ENCODE peak calls at places on chromosomes 3 and 15, in five cellular contexts. One of them, this sample, is unnamed.
A peak's percentile ranks its signal among the peaks of the same experiment; 100 is the strongest.

GRCh38 chr3:140568842-140569520 is 108.9 kb upstream of the TRIM42 start:
- DNase-seq in neural crest cell: no peak
- DNase-seq in fibroblast of lung: no peak
- DNase-seq in lung: no peak
- DNase-seq in esophagus squamous epithelium: no peak
- DNase-seq in this sample: no peak

GRCh38 chr3:178434206-178434805 is 101.9 kb upstream of the KCNMB2 start:
- DNase-seq in fibroblast of lung: peak; percentile 33
- DNase-seq in lung: no peak
- DNase-seq in neural crest cell: no peak
- DNase-seq in esophagus squamous epithelium: no peak
- DNase-seq in this sample: no peak

GRCh38 chr3:46280105-46280797 is 38.0 kb downstream of the CCR3 start:
- DNase-seq in neural crest cell: no peak
- DNase-seq in fibroblast of lung: peak; percentile 44
- DNase-seq in esophagus squamous epithelium: no peak
- DNase-seq in lung: peak; percentile 45
- DNase-seq in this sample: peak; percentile 54

GRCh38 chr3:42067324-42067723 is 23.8 kb upstream of the TRAK1 start:
- DNase-seq in esophagus squamous epithelium: no peak
- DNase-seq in lung: no peak
- DNase-seq in neural crest cell: no peak
- DNase-seq in fibroblast of lung: peak; percentile 74
- DNase-seq in this sample: peak; percentile 81

GRCh38 chr3:125072310-125072709 is 16.5 kb upstream of the HEG1 start:
- DNase-seq in esophagus squamous epithelium: no peak
- DNase-seq in lung: no peak
- DNase-seq in neural crest cell: no peak
- DNase-seq in fibroblast of lung: no peak
- DNase-seq in this sample: peak; percentile 62

GRCh38 chr3:107224001-107224596 is 153.1 kb upstream of the CCDC54 start:
- DNase-seq in lung: no peak
- DNase-seq in fibroblast of lung: no peak
- DNase-seq in neural crest cell: no peak
- DNase-seq in esophagus squamous epithelium: no peak
- DNase-seq in this sample: no peak

GRCh38 chr15:30984542-30984941 is 6.9 kb downstream of the MTMR10 start:
- DNase-seq in esophagus squamous epithelium: no peak
- DNase-seq in lung: no peak
- DNase-seq in fibroblast of lung: no peak
- DNase-seq in neural crest cell: no peak
- DNase-seq in this sample: no peak

GRCh38 chr3:39917060-39917773 is 107.8 kb downstream of the MYRIP start:
- DNase-seq in fibroblast of lung: no peak
- DNase-seq in esophagus squamous epithelium: no peak
- DNase-seq in lung: no peak
- DNase-seq in neural crest cell: no peak
- DNase-seq in this sample: peak; percentile 46

DNA sequence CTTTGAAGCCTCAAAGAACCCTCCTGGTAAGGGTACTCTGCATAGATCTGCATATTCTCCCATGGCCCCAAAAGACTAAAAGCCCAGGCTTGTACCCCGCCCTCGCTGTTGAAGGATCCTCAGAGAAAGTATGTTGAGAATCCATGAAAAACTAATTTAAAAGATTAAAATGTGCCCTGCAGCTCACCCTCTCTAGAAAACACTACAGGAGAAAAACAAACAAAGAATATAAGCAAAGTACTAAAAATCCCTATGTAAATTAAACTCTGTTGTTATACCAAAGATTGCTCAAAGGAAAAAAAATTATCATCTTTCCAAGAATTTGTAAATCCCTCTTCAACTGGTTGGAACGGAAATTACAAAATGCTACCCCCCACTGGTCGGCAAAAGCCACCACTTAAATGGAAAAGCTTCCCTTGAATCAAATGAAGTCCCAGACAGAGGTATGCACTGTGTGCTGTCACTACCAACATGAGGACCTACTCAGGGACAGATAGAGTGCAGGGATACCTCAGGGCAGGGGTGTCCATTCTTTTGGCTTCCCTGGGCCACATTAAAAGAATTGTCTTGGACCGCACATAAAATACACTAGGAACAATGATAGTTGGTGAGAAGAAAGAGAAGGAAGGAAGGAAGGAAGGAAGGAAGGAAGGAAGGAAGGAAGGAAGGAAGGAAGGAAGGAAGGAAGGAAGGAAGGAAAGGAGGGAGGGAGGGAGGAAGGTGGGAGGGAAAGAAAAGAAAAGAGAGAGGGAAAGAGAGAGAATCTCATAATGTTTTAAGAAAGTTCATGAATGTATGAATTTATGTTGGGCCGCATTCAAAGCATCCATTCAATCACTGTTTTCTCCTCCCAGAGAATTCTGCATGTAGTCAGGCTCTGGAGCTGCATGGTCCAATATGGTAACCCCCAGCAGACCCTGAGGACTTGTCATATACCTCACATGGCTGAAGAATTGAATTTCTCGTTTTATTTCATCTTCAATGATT is 88.1 kb downstream of the MAGI1 start:
- DNase-seq in esophagus squamous epithelium: no peak
- DNase-seq in fibroblast of lung: peak; percentile 15
- DNase-seq in neural crest cell: no peak
- DNase-seq in lung: no peak
- DNase-seq in this sample: no peak
- TF ChIP-seq CTCF in esophagus squamous epithelium: no peak
- TF ChIP-seq CTCF in fibroblast of lung: no peak
- TF ChIP-seq CTCF in neural crest cell: no peak
- TF ChIP-seq CTCF in lung: no peak
- TF ChIP-seq CTCF in this sample: peak; percentile 8

GRCh38 chr3:193826126-193826795 is 233.3 kb downstream of the OPA1 start:
- DNase-seq in fibroblast of lung: peak; percentile 62
- DNase-seq in esophagus squamous epithelium: no peak
- DNase-seq in neural crest cell: no peak
- DNase-seq in lung: no peak
- DNase-seq in this sample: peak; percentile 53
- TF ChIP-seq CTCF in fibroblast of lung: no peak
- TF ChIP-seq CTCF in esophagus squamous epithelium: no peak
- TF ChIP-seq CTCF in neural crest cell: no peak
- TF ChIP-seq CTCF in lung: no peak
- TF ChIP-seq CTCF in this sample: peak; percentile 38

DNA sequence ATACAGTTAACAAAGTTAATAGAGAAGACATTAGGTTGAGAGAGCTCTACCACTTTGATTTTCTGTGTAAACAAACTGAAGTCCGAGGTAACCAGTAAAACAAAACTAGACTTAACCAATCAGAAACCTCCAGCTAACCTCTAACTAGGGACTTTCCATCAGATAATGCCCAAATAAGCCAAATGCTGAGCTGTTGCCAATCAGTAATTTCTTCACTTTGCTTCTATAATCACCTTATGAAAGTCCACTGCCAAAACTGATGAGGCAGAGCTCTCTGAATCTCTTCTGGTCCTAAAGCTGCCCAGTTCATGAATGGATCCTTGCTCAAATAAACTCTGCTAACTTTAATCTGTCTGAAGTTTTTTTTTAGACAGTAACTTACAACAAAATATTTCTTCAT is 448.0 kb upstream of the NECTIN3 start:
- DNase-seq in neural crest cell: no peak
- DNase-seq in lung: no peak
- DNase-seq in fibroblast of lung: peak; percentile 2
- DNase-seq in esophagus squamous epithelium: no peak
- DNase-seq in this sample: no peak
- TF ChIP-seq CTCF in neural crest cell: no peak
- TF ChIP-seq CTCF in lung: no peak
- TF ChIP-seq CTCF in fibroblast of lung: no peak
- TF ChIP-seq CTCF in esophagus squamous epithelium: no peak
- TF ChIP-seq CTCF in this sample: no peak

GRCh38 chr3:183823963-183824362 is 1.4 kb downstream of the MAP6D1 start:
- DNase-seq in lung: no peak
- DNase-seq in fibroblast of lung: no peak
- DNase-seq in neural crest cell: no peak
- DNase-seq in esophagus squamous epithelium: no peak
- DNase-seq in this sample: no peak

GRCh38 chr3:183826448-183826847 is 1.1 kb upstream of the MAP6D1 start:
- DNase-seq in neural crest cell: no peak
- DNase-seq in fibroblast of lung: no peak
- DNase-seq in lung: no peak
- DNase-seq in esophagus squamous epithelium: no peak
- DNase-seq in this sample: no peak

GRCh38 chr3:183826854-183827253 is 1.5 kb upstream of the MAP6D1 start:
- DNase-seq in fibroblast of lung: no peak
- DNase-seq in esophagus squamous epithelium: no peak
- DNase-seq in lung: no peak
- DNase-seq in neural crest cell: no peak
- DNase-seq in this sample: no peak

GRCh38 chr3:183824761-183825379 is 507 bp downstream of the MAP6D1 start:
- DNase-seq in esophagus squamous epithelium: no peak
- DNase-seq in fibroblast of lung: no peak
- DNase-seq in neural crest cell: no peak
- DNase-seq in lung: no peak
- DNase-seq in this sample: no peak

DNA sequence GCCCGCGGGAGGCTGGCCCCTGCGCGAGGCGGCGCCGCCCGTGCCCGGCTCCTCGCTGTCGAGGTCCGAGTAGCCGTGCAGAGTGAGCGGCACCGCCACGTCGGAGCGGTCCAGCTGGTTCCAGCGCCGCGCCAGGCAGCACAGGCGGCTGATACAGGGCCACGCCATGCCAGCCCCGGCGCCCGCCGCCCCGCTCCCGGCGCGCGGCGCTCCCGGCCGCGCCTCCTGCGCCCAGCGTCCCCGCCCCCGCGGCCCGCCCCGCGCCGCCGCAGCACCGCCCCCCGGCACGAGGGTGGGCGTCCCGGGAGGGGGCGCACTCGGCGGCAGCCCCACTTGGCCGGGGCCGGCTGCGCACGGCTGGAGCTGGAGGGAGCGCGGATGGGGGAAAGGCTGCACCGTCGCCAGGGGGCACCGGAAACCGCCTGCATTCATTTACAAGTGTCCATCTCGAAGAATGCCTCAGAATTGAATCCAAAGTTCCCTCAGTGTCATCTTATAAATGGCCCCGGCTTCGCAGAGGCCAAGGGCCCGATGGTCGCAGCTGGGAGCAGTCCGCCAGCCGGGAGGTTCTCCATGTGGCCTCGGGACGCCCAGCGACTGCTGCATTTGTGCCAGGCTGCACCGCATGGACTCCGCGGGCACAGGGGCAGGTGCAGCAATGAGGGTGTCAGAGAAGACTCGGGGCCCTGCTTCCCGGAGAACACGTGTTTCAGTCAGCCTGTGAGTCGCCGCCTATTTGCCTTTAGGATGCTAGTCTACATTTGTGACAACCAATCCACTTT is at the start of gene MAP6D1:
- DNase-seq in lung: no peak
- DNase-seq in fibroblast of lung: peak; percentile 49
- DNase-seq in esophagus squamous epithelium: no peak
- DNase-seq in neural crest cell: peak; percentile 68
- DNase-seq in this sample: peak; percentile 32
- TF ChIP-seq CTCF in lung: no peak
- TF ChIP-seq CTCF in fibroblast of lung: peak; percentile 34
- TF ChIP-seq CTCF in esophagus squamous epithelium: no peak
- TF ChIP-seq CTCF in neural crest cell: peak; percentile 59
- TF ChIP-seq CTCF in this sample: peak; percentile 64

GRCh38 chr15:53072077-53072476 is 281.9 kb upstream of the ONECUT1 start:
- DNase-seq in lung: no peak
- DNase-seq in fibroblast of lung: peak; percentile 21
- DNase-seq in neural crest cell: peak; percentile 78
- DNase-seq in esophagus squamous epithelium: no peak
- DNase-seq in this sample: peak; percentile 14
- TF ChIP-seq CTCF in lung: no peak
- TF ChIP-seq CTCF in fibroblast of lung: no peak
- TF ChIP-seq CTCF in neural crest cell: no peak
- TF ChIP-seq CTCF in esophagus squamous epithelium: no peak
- TF ChIP-seq CTCF in this sample: no peak

GRCh38 chr15:87201986-87202385 is 1054.6 kb downstream of the NTRK3 start:
- DNase-seq in lung: no peak
- DNase-seq in fibroblast of lung: no peak
- DNase-seq in neural crest cell: no peak
- DNase-seq in esophagus squamous epithelium: no peak
- DNase-seq in this sample: no peak
- TF ChIP-seq CTCF in lung: no peak
- TF ChIP-seq CTCF in fibroblast of lung: no peak
- TF ChIP-seq CTCF in neural crest cell: no peak
- TF ChIP-seq CTCF in esophagus squamous epithelium: no peak
- TF ChIP-seq CTCF in this sample: no peak

DNA sequence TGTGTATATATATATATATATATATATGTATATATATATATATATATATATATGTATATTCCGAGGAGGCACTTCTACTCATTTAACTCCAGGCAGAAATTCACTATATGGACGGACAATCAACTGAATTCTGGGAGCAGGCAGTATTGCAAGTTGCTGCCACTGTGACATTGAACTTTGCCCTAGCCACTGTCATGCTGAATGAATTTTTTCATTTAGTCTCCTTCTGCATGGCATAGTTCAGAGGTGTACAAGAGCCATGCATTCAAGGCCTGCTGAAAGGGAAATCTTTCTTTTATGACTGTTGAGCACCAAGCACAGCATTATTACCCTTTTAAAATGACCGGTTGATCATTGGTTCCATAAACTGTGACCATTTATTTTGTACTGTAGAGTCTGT is 176.2 kb upstream of the THRB start:
- DNase-seq in fibroblast of lung: no peak
- DNase-seq in esophagus squamous epithelium: no peak
- DNase-seq in neural crest cell: no peak
- DNase-seq in lung: no peak
- DNase-seq in this sample: no peak
- TF ChIP-seq CTCF in fibroblast of lung: no peak
- TF ChIP-seq CTCF in esophagus squamous epithelium: no peak
- TF ChIP-seq CTCF in neural crest cell: no peak
- TF ChIP-seq CTCF in lung: no peak
- TF ChIP-seq CTCF in this sample: no peak